ENCODE peak calls at places on chromosomes 6 and 20, in five cellular contexts. One of them, this sample, is unnamed.

GRCh38 chr6:16947461-16948159 is 154.2 kb upstream of the STMND1 start:
- DNase-seq in choroid plexus epithelial cell: peak; percentile 88
- DNase-seq in nephron progenitor cell: no peak
- DNase-seq in gastrocnemius medialis: peak; percentile 77
- DNase-seq in psoas muscle: no peak
- DNase-seq in this sample: no peak

GRCh38 chr6:56766139-56766805 is 123.6 kb upstream of the DST start:
- DNase-seq in gastrocnemius medialis: no peak
- DNase-seq in nephron progenitor cell: no peak
- DNase-seq in choroid plexus epithelial cell: no peak
- DNase-seq in psoas muscle: no peak
- DNase-seq in this sample: no peak

GRCh38 chr6:138774370-138774769 is 801 bp downstream of the CCDC28A start:
- DNase-seq in nephron progenitor cell: no peak
- DNase-seq in choroid plexus epithelial cell: no peak
- DNase-seq in psoas muscle: no peak
- DNase-seq in gastrocnemius medialis: no peak
- DNase-seq in this sample: no peak

GRCh38 chr6:134152767-134153485 is 100.5 kb upstream of the SLC2A12 start:
- DNase-seq in psoas muscle: no peak
- DNase-seq in gastrocnemius medialis: no peak
- DNase-seq in choroid plexus epithelial cell: no peak
- DNase-seq in nephron progenitor cell: no peak
- DNase-seq in this sample: no peak

GRCh38 chr6:45253457-45253856 is 74.7 kb upstream of the RUNX2 start:
- DNase-seq in psoas muscle: no peak
- DNase-seq in gastrocnemius medialis: no peak
- DNase-seq in choroid plexus epithelial cell: no peak
- DNase-seq in nephron progenitor cell: no peak
- DNase-seq in this sample: no peak

GRCh38 chr6:15874821-15875220 is 212.0 kb upstream of the DTNBP1 start:
- DNase-seq in gastrocnemius medialis: no peak
- DNase-seq in choroid plexus epithelial cell: peak; percentile 59
- DNase-seq in psoas muscle: no peak
- DNase-seq in nephron progenitor cell: no peak
- DNase-seq in this sample: no peak

GRCh38 chr20:59600472-59600871 is 3.9 kb upstream of the PHACTR3 start:
- DNase-seq in nephron progenitor cell: no peak
- DNase-seq in choroid plexus epithelial cell: no peak
- DNase-seq in psoas muscle: no peak
- DNase-seq in gastrocnemius medialis: no peak
- DNase-seq in this sample: no peak

GRCh38 chr20:57048027-57048869 is 218.2 kb downstream of the BMP7 start:
- DNase-seq in choroid plexus epithelial cell: peak; percentile 65
- DNase-seq in nephron progenitor cell: peak; percentile 69
- DNase-seq in psoas muscle: no peak
- DNase-seq in gastrocnemius medialis: no peak
- DNase-seq in this sample: peak; percentile 33

GRCh38 chr20:17442588-17442987 is 88.6 kb downstream of the BFSP1 start:
- DNase-seq in gastrocnemius medialis: no peak
- DNase-seq in nephron progenitor cell: no peak
- DNase-seq in psoas muscle: no peak
- DNase-seq in choroid plexus epithelial cell: peak; percentile 2
- DNase-seq in this sample: no peak

GRCh38 chr20:31987744-31988143 is 19.8 kb downstream of the XKR7 start:
- DNase-seq in psoas muscle: no peak
- DNase-seq in nephron progenitor cell: no peak
- DNase-seq in choroid plexus epithelial cell: peak; percentile 7
- DNase-seq in gastrocnemius medialis: no peak
- DNase-seq in this sample: no peak

GRCh38 chr6:40308533-40309306 is 278.4 kb downstream of the LRFN2 start:
- DNase-seq in gastrocnemius medialis: no peak
- DNase-seq in nephron progenitor cell: peak; percentile 92
- DNase-seq in choroid plexus epithelial cell: peak; percentile 54
- DNase-seq in psoas muscle: peak; percentile 41
- DNase-seq in this sample: peak; percentile 80

GRCh38 chr20:38714308-38714707 is 10.0 kb upstream of the SLC32A1 start:
- DNase-seq in gastrocnemius medialis: no peak
- DNase-seq in choroid plexus epithelial cell: no peak
- DNase-seq in nephron progenitor cell: no peak
- DNase-seq in psoas muscle: no peak
- DNase-seq in this sample: no peak

GRCh38 chr6:112296122-112296521 is 41.8 kb upstream of the LAMA4 start:
- DNase-seq in psoas muscle: no peak
- DNase-seq in gastrocnemius medialis: no peak
- DNase-seq in nephron progenitor cell: peak; percentile 6
- DNase-seq in choroid plexus epithelial cell: peak; percentile 74
- DNase-seq in this sample: no peak
- TF ChIP-seq CTCF in psoas muscle: no peak
- TF ChIP-seq CTCF in gastrocnemius medialis: no peak
- TF ChIP-seq CTCF in nephron progenitor cell: peak; percentile 39
- TF ChIP-seq CTCF in choroid plexus epithelial cell: peak; percentile 82
- TF ChIP-seq CTCF in this sample: peak; percentile 40

GRCh38 chr6:132126150-132126549 is 175.0 kb upstream of the CCN2 start:
- DNase-seq in choroid plexus epithelial cell: no peak
- DNase-seq in nephron progenitor cell: no peak
- DNase-seq in gastrocnemius medialis: no peak
- DNase-seq in psoas muscle: no peak
- DNase-seq in this sample: no peak
- TF ChIP-seq CTCF in choroid plexus epithelial cell: peak; percentile 3
- TF ChIP-seq CTCF in nephron progenitor cell: no peak
- TF ChIP-seq CTCF in gastrocnemius medialis: no peak
- TF ChIP-seq CTCF in psoas muscle: no peak
- TF ChIP-seq CTCF in this sample: no peak

GRCh38 chr6:144986271-144986670 is 701.1 kb downstream of the UTRN start:
- DNase-seq in gastrocnemius medialis: no peak
- DNase-seq in psoas muscle: no peak
- DNase-seq in choroid plexus epithelial cell: no peak
- DNase-seq in nephron progenitor cell: no peak
- DNase-seq in this sample: no peak

GRCh38 chr6:144993870-144994269 is 708.7 kb downstream of the UTRN start:
- DNase-seq in choroid plexus epithelial cell: peak; percentile 61
- DNase-seq in gastrocnemius medialis: no peak
- DNase-seq in psoas muscle: no peak
- DNase-seq in nephron progenitor cell: no peak
- DNase-seq in this sample: no peak

GRCh38 chr6:144989319-144990099 is 704.4 kb downstream of the UTRN start:
- DNase-seq in nephron progenitor cell: no peak
- DNase-seq in choroid plexus epithelial cell: no peak
- DNase-seq in gastrocnemius medialis: no peak
- DNase-seq in psoas muscle: no peak
- DNase-seq in this sample: no peak

GRCh38 chr6:144990768-144991167 is 705.6 kb downstream of the UTRN start:
- DNase-seq in psoas muscle: no peak
- DNase-seq in nephron progenitor cell: no peak
- DNase-seq in choroid plexus epithelial cell: no peak
- DNase-seq in gastrocnemius medialis: no peak
- DNase-seq in this sample: no peak
- TF ChIP-seq CTCF in psoas muscle: no peak
- TF ChIP-seq CTCF in nephron progenitor cell: no peak
- TF ChIP-seq CTCF in choroid plexus epithelial cell: no peak
- TF ChIP-seq CTCF in gastrocnemius medialis: no peak
- TF ChIP-seq CTCF in this sample: no peak

DNA sequence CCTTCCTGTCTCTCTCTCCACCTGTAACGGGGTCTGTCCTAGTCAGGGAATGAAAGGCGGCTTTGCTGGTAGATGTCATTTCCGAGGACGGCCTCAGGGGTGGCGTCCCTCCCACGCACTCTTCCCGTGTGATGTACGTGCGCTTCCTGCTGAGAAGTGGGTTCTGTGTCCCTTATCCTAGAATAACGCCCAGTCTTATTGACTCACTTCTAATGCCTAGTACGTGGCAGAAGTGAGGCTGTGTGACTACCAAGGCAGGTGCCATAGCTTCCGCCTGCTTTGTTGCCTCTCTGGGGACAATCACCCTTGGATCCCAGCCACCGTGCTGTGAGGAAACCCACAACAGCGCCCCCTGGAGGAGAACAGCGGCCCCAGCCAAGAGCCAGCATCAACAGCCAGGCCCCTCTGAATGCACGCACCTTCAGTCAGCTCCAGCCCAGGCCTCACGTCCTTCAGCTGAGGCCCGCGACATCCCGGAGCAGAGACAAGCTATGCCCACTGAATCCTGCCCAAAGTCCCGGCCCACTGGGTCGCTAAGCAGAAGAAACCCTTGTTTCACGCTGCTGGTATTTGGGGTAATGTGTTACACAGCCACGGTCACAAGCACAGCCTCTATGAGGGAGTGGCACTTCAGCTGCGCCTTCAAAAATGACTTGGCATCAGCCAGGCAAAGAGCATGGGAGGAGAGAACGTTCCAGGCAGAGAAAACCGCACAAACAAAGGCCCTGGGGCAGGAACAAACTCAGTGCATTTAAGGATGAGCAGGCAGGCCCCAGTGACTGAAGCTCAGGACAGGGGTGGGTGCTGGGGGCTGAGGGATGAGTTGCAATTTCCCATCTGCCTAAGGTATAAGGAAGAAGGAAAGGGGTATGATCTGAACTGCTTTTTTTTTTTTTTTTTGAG is 224.2 kb downstream of the NFATC2 start:
- DNase-seq in gastrocnemius medialis: no peak
- DNase-seq in choroid plexus epithelial cell: peak; percentile 52
- DNase-seq in nephron progenitor cell: peak; percentile 84
- DNase-seq in psoas muscle: no peak
- DNase-seq in this sample: peak; percentile 70
- TF ChIP-seq CTCF in gastrocnemius medialis: peak; percentile 25
- TF ChIP-seq CTCF in choroid plexus epithelial cell: peak; percentile 77
- TF ChIP-seq CTCF in nephron progenitor cell: peak; percentile 66
- TF ChIP-seq CTCF in psoas muscle: peak; percentile 33
- TF ChIP-seq CTCF in this sample: peak; percentile 78

DNA sequence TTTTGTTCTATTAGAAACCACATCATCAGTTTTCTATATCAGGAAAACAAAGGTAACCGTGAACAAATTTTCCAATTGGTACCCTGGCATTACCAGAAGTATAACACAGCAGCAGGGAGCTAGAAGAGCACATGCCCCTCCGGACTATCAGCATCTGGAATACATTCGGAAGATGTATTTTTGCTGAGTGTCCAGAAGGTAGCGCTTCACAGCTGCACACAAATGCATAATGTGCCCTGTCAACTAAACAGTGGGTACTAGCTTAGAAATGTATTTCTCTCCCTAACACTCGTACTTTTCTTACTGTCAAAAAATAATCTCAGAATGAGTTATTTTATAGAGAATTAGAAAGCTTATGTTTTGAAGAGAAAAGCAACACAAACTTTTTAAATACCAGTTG is 77.6 kb downstream of the HUS1B start:
- DNase-seq in gastrocnemius medialis: no peak
- DNase-seq in choroid plexus epithelial cell: peak; percentile 74
- DNase-seq in psoas muscle: no peak
- DNase-seq in nephron progenitor cell: no peak
- DNase-seq in this sample: no peak
- TF ChIP-seq CTCF in gastrocnemius medialis: no peak
- TF ChIP-seq CTCF in choroid plexus epithelial cell: peak; percentile 71
- TF ChIP-seq CTCF in psoas muscle: no peak
- TF ChIP-seq CTCF in nephron progenitor cell: peak; percentile 12
- TF ChIP-seq CTCF in this sample: peak; percentile 24

GRCh38 chr20:20864346-20865096 is 152.1 kb upstream of the RALGAPA2 start:
- DNase-seq in psoas muscle: no peak
- DNase-seq in gastrocnemius medialis: no peak
- DNase-seq in nephron progenitor cell: no peak
- DNase-seq in choroid plexus epithelial cell: peak; percentile 6
- DNase-seq in this sample: no peak
- TF ChIP-seq CTCF in psoas muscle: peak; percentile 31
- TF ChIP-seq CTCF in gastrocnemius medialis: peak; percentile 21
- TF ChIP-seq CTCF in nephron progenitor cell: peak; percentile 41
- TF ChIP-seq CTCF in choroid plexus epithelial cell: peak; percentile 13
- TF ChIP-seq CTCF in this sample: peak; percentile 69

DNA sequence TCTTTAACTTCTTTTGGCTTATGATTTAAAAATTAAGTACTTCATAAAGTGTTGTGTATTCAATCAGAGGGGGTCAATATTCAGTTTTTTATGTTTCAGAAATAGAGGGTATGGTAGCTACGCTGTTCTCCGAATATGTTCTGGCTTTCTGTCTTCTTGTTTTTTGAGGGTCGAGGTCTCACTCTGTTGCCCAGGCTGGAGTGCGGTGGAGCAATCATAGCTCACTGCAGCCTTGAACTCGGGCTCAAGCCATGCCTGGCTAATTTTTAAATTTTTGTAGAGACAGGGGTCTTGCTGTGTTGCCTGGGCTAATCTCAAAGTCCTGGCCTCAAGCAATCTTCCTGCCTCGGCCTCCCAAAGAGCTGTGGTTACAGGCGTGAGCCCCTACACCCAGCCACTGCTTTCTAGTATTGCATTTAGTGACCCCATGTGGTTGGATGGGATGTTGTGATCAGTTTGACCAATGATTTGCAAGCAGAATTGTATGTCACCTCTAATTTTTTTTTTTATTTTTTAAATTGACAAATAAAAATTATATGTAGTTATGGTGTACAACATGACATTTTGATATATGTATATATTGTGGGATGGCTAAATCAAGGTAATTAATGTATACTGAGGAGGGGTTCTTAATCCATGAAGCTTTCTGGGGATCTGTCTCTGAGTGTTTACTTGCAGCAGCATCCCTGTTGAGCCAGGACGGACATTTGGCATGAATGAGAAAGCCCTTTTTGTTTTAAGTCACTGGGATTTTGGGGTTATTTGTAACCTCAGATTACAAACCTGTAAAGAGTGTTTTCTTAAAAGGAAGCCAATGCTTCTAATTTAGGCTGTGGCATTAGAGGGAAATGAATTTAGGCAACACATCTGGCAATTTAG is 38.5 kb upstream of the DEK start:
- DNase-seq in choroid plexus epithelial cell: peak; percentile 53
- DNase-seq in psoas muscle: no peak
- DNase-seq in nephron progenitor cell: no peak
- DNase-seq in gastrocnemius medialis: no peak
- DNase-seq in this sample: no peak
- TF ChIP-seq CTCF in choroid plexus epithelial cell: peak; percentile 33
- TF ChIP-seq CTCF in psoas muscle: peak; percentile 38
- TF ChIP-seq CTCF in nephron progenitor cell: no peak
- TF ChIP-seq CTCF in gastrocnemius medialis: peak; percentile 42
- TF ChIP-seq CTCF in this sample: no peak

DNA sequence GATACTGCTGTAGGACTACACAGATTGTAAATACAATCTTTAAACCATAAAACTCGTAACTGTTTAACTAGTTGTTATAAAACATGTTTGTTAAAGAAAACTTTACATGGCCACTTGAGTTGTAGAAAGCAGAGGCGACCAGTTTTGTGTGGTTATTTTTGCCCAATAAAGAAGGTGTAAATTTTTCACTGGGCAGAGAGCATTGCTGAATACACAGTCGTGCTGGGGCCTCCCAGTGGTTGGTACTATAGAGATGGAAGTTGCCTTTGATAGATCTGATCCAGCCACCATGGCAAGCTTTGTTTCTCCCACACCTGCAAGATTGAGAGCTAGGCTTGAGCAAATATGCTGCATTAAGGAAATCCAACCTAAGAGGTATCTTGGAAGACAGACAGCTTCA is 34.0 kb upstream of the YWHAB start:
- DNase-seq in psoas muscle: no peak
- DNase-seq in choroid plexus epithelial cell: no peak
- DNase-seq in nephron progenitor cell: no peak
- DNase-seq in gastrocnemius medialis: no peak
- DNase-seq in this sample: no peak
- TF ChIP-seq CTCF in psoas muscle: no peak
- TF ChIP-seq CTCF in choroid plexus epithelial cell: no peak
- TF ChIP-seq CTCF in nephron progenitor cell: no peak
- TF ChIP-seq CTCF in gastrocnemius medialis: no peak
- TF ChIP-seq CTCF in this sample: no peak

This sample was measured in progenitor cell of endocrine pancreas.